ENCODE peak calls at places on chromosomes 16 and 17, in six cellular contexts. T, O, E, M, P and S are unnamed samples.
A peak's percentile ranks its signal among the peaks of the same experiment; 100 is the strongest.

GRCh38 chr17:11535231-11535630 is 63.0 kb upstream of the DNAH9 start:
- DNase-seq in O (no peak), P (no peak), M (no peak), E (no peak), T (no peak), S (no peak)

GRCh38 chr16:12132290-12132689 is 155.8 kb downstream of the SNX29 start:
- DNase-seq in O (no peak), P (no peak), M (no peak), E (no peak), T (peak; percentile 29), S (no peak)

GRCh38 chr17:51643702-51644490 is 383.6 kb downstream of the UTP18 start:
- DNase-seq in P (no peak), M (no peak), O (no peak), T (no peak), E (peak; percentile 73), S (no peak)

GRCh38 chr17:5901731-5902660 is 168.2 kb upstream of the WSCD1 start:
- DNase-seq in O (no peak), E (no peak), M (no peak), P (no peak), T (no peak), S (no peak)

GRCh38 chr16:79767597-79768280 is 167.2 kb upstream of the MAF start:
- DNase-seq in T (peak; percentile 27), P (peak; percentile 34), E (no peak), O (peak; percentile 45), M (no peak), S (no peak)

GRCh38 chr16:30004811-30005242 is 6.0 kb downstream of the DOC2A start:
- DNase-seq in P (no peak), O (no peak), T (no peak), E (no peak), M (no peak), S (no peak)

GRCh38 chr16:72928089-72928981 is 119.6 kb downstream of the ZFHX3 start:
- DNase-seq in E (no peak), T (no peak), O (no peak), P (no peak), M (no peak), S (no peak)

GRCh38 chr16:81175325-81175891 is 63.1 kb upstream of the BCO1 start:
- DNase-seq in M (no peak), E (peak; percentile 10), P (no peak), T (peak; percentile 70), O (no peak), S (peak; percentile 27)

GRCh38 chr16:1776672-1776955 is 3.7 kb upstream of the MRPS34 start:
- DNase-seq in E (no peak), T (no peak), P (no peak), O (no peak), M (no peak), S (no peak)

GRCh38 chr17:27906238-27906603 is 13.1 kb upstream of the LYRM9 start:
- DNase-seq in O (no peak), P (no peak), T (no peak), E (no peak), M (no peak), S (no peak)

GRCh38 chr17:73340093-73340596 is 28.3 kb upstream of the CDC42EP4 start:
- DNase-seq in P (no peak), O (no peak), E (peak; percentile 90), T (peak; percentile 91), M (no peak), S (peak; percentile 79)

GRCh38 chr17:60155815-60156214 is 6.0 kb downstream of the CA4 start:
- DNase-seq in O (no peak), T (no peak), M (no peak), P (no peak), E (no peak), S (no peak)

GRCh38 chr16:54936086-54936978 is 5.7 kb downstream of the IRX5 start:
- DNase-seq in T (peak; percentile 77), P (no peak), O (peak; percentile 67), M (no peak), E (no peak), S (no peak)

GRCh38 chr16:56423584-56424403 is 1.6 kb downstream of the AMFR start:
- DNase-seq in M (no peak), T (no peak), E (no peak), O (no peak), P (no peak), S (no peak)

GRCh38 chr17:57249520-57249919 is 6.8 kb upstream of the MSI2 start:
- DNase-seq in T (no peak), M (no peak), P (no peak), O (no peak), E (no peak), S (no peak)

GRCh38 chr17:57247913-57248312 is 8.4 kb upstream of the MSI2 start:
- DNase-seq in M (no peak), P (no peak), T (no peak), E (no peak), O (no peak), S (no peak)

GRCh38 chr17:57253307-57254065 is 2.8 kb upstream of the MSI2 start:
- DNase-seq in M (no peak), T (no peak), O (no peak), P (no peak), E (no peak), S (no peak)

GRCh38 chr17:57255182-57255775 is 1.0 kb upstream of the MSI2 start:
- DNase-seq in P (no peak), M (no peak), O (no peak), T (no peak), E (no peak), S (no peak)

GRCh38 chr17:57251211-57251787 is 5.0 kb upstream of the MSI2 start:
- DNase-seq in M (no peak), P (no peak), O (no peak), E (no peak), T (no peak), S (no peak)
- H3K27ac ChIP-seq in M (no peak overlapping the region), P (no peak overlapping the region), O (no peak overlapping the region), E (no peak overlapping the region), T (no peak overlapping the region), S (no peak overlapping the region)

GRCh38 chr17:46737331-46737730 is 81.2 kb downstream of the WNT3 start:
- DNase-seq in T (no peak), M (no peak), E (no peak), P (no peak), O (no peak), S (no peak)
- H3K27ac ChIP-seq in T (no peak overlapping the region), M (no peak overlapping the region), E (no peak overlapping the region), P (no peak overlapping the region), O (no peak overlapping the region), S (no peak overlapping the region)

GRCh38 chr17:80147035-80147939 is at the start of gene EIF4A3:
- DNase-seq in O (peak; percentile 99), M (peak; percentile 94), T (peak; percentile 99), E (peak; percentile 99), P (peak; percentile 98), S (peak; percentile 99)

GRCh38 chr17:80146121-80147034 is 550 bp downstream of the EIF4A3 start:
- DNase-seq in T (peak; percentile 18), M (no peak), O (no peak), E (no peak), P (peak; percentile 41), S (no peak)

GRCh38 chr17:80141463-80142165 is 5.3 kb downstream of the EIF4A3 start:
- DNase-seq in E (no peak), T (no peak), M (no peak), O (no peak), P (no peak), S (no peak)

GRCh38 chr17:80142929-80143328 is 4.0 kb downstream of the EIF4A3 start:
- DNase-seq in E (no peak), P (no peak), M (no peak), O (no peak), T (no peak), S (no peak)

GRCh38 chr17:80145076-80146075 is 1.6 kb downstream of the EIF4A3 start:
- DNase-seq in P (no peak), O (no peak), E (no peak), M (no peak), T (no peak), S (no peak)
- H3K27ac ChIP-seq in P (peak overlapping the region; percentile 76), O (no peak overlapping the region), E (no peak overlapping the region), M (peak overlapping the region; percentile 79), T (peak overlapping the region; percentile 96), S (no peak overlapping the region)

GRCh38 chr17:79023886-79024771 is at the start of gene C1QTNF1:
- DNase-seq in P (peak; percentile 68), T (no peak), E (no peak), O (peak; percentile 77), M (peak; percentile 18), S (peak; percentile 62)
- H3K27ac ChIP-seq in P (peak within 1 kb of the TSS; percentile 63), T (no peak within 1 kb of the TSS), E (peak within 1 kb of the TSS; percentile 65), O (peak within 1 kb of the TSS; percentile 71), M (no peak within 1 kb of the TSS), S (peak within 1 kb of the TSS; percentile 97)

GRCh38 chr17:49494399-49494798 is 694 bp upstream of the NGFR start:
- DNase-seq in P (no peak), T (no peak), O (no peak), M (no peak), E (no peak), S (no peak)

GRCh38 chr17:49490271-49490670 is 4.8 kb upstream of the NGFR start:
- DNase-seq in P (no peak), O (no peak), E (no peak), T (no peak), M (no peak), S (no peak)

GRCh38 chr17:49489348-49489747 is 5.7 kb upstream of the NGFR start:
- DNase-seq in O (no peak), P (no peak), M (no peak), E (no peak), T (no peak), S (no peak)

GRCh38 chr17:49488612-49489011 is 6.5 kb upstream of the NGFR start:
- DNase-seq in M (no peak), T (no peak), O (no peak), P (no peak), E (no peak), S (peak; percentile 51)

DNA sequence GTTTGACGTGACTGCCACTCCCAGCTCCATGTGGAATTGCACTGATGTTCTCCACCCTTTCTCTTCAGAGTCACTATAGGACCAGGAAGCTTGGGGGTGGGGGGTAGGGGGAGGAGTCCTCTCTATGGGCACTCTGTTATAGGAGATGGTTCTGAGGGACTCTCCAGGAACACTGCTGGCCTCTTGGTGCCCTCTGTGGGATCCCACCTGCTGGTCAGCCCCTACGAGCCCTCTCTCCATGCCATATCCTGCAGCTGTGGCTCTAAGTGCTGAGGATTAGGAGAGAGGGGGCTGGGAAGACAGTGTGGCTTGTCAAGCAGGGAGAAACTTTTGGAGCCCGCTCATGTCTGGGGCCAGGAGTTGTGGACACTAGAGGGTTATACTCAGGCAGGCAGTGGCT is 3.7 kb upstream of the NGFR start:
- DNase-seq in O (no peak), T (no peak), E (no peak), P (no peak), M (no peak), S (no peak)
- H3K27ac ChIP-seq in O (no peak overlapping the region), T (no peak overlapping the region), E (no peak overlapping the region), P (no peak overlapping the region), M (no peak overlapping the region), S (no peak overlapping the region)

DNA sequence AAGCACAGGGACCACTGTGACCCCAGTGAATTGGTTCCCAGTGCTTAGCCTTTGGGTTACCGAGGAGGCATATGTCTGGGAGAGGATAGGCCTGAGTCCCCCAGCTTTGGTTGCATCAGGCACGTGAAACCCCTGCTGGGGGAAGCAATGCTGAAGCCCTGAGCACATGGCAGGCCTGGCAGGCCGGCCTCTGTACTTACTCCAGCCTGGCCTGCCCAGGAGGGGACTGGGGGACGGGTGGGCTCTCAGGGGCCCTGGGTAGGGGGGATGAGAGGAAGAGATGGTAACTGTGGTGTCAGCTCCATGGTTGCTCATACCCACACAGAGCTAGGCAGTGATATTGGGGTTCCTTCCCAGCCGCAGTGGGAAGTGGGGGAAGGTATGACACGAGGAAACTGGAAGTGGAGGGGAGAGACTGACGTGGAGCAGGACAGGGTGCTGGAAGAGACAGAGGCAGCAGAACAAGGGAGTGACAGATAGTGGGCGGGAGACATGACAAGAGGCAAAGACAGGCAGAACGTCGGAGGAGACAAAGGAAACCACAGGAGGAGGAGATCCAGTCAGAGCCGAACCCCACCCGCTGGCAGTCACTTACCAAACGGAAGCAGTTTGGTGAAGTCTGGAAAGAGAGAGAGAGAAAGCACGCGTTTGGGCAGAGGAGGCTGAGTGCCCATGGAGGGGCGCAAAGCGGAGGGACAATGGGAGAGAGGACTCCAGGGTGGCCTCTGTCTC is 9.1 kb downstream of the TMEM208 start:
- DNase-seq in M (peak; percentile 23), P (no peak), E (no peak), O (no peak), T (no peak), S (no peak)
- H3K27ac ChIP-seq in M (no peak overlapping the region), P (no peak overlapping the region), E (peak overlapping the region; percentile 11), O (peak overlapping the region; percentile 23), T (no peak overlapping the region), S (no peak overlapping the region)